ENCODE peak calls at places on chromosomes 12 and 14, in seven cellular contexts. G is DND-41; M is naive thymus-derived CD4-positive, alpha-beta T cell; B is iPS DF 6.9; F is Peyer's patch; N is neural progenitor cell; T is uterus. V is an unnamed sample. For H3K27me3, the result is how much of the 10 kb centered on the place peaks cover.

GRCh38 chr14:37232907-37233481 is 35.3 kb downstream of the MIPOL1 start:
- DNase-seq in N (peak), M (no peak), F (no peak), G (no peak), B (peak), T (no peak), V (no peak)

GRCh38 chr14:101721951-101722661 is 39.4 kb upstream of the PPP2R5C start:
- DNase-seq in N (no peak), F (peak), M (peak), T (no peak), G (peak), B (no peak), V (peak)

GRCh38 chr12:115598827-115599226 is 678.7 kb downstream of the MED13L start:
- DNase-seq in M (no peak), G (no peak), N (peak), B (no peak), T (no peak), F (no peak), V (no peak)

GRCh38 chr14:22505751-22506710 is 83.0 kb downstream of the DAD1 start:
- DNase-seq in T (no peak), F (no peak), G (no peak), N (no peak), B (no peak), M (no peak), V (no peak)

GRCh38 chr14:59705866-59706265 is 129.3 kb upstream of the CCDC175 start:
- DNase-seq in M (no peak), F (no peak), N (no peak), B (no peak), T (no peak), G (no peak), V (no peak)

GRCh38 chr12:108508243-108508642 is 6.8 kb upstream of the FICD start:
- DNase-seq in T (no peak), F (no peak), N (no peak), B (no peak), G (no peak), M (no peak), V (no peak)

GRCh38 chr12:18262514-18262913 is 1.2 kb downstream of the PIK3C2G start:
- DNase-seq in T (no peak), M (no peak), N (no peak), G (no peak), F (no peak), B (no peak), V (no peak)

GRCh38 chr14:64845878-64846277 is 33.8 kb downstream of the SPTB start:
- DNase-seq in G (no peak), T (no peak), N (peak), F (no peak), B (no peak), M (no peak), V (no peak)

DNA sequence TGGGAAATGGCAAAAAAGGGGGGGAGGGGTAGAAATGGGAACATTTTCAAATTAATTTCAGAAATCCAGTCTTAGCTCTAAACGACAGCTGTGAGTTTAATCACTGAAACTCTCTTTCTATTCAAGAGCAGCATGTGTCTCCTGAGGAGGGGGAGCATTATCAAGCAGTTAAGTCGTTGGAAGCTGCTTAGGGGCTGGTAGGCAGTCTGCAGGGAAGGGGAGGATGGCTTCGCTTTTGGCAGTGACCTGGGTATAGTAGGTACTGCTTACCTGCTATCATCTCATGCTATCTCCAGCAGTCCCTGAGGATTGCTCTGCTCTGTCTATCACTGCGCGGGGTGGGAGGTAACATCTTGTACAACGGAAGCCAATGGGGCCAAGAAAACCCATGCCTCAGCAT is 567.4 kb downstream of the NRXN3 start:
- DNase-seq in M (no peak), F (no peak), G (no peak), N (peak), T (no peak), B (no peak), V (no peak)
- H3K27ac ChIP-seq in M (no peak), F (no peak), G (no peak), N (no peak), T (no peak), B (no peak), V (no peak)

DNA sequence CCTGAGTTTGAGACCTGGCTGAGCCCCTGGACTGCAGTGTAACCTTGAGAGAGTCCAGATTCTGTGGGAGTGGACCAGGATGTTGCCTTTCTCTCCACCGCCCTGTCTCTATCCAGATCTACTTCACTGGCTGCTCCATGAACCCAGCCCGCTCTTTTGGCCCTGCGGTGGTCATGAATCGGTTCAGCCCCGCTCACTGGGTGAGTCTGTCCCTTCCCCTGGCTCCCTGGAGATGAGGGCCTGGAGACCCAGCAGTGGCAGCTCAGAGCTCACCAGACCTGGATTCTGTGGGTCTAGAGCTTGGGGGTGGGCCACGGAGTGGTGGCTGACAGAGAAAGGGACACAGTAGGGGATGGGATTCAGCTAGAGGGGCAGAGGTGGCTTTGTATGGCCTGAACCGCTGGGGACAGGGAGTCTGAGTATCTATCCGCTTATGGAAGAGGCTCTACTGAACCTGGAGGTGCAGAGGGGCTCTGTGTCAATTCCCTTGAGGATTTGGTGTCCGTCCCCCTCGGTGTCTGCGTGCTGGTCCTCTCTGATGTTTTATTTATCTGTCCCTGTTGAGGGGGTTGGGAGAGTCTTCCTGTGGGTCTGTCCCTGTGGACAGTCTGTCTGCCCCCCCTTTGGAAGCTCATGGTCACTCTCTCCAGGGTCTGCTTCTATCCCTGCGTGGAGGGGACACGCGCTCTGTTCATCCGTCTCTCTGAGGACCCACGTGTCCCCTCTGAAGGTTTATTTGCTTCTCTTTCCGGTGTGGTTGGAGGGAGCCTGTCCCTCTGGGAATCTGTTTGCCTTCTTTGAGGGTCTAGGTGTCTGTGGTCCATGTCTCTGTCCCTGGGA is 2.5 kb downstream of the AQP5 start:
- DNase-seq in N (no peak), T (no peak), B (no peak), M (no peak), F (no peak), G (no peak), V (no peak)
- H3K27me3 ChIP-seq in N (half or more), T (under half), B (under half), M (under half), F (under half), G (under half), V (under half)

GRCh38 chr12:68767191-68767590 is 21.2 kb downstream of the SLC35E3 start:
- DNase-seq in G (no peak), F (no peak), N (no peak), M (no peak), T (no peak), B (no peak), V (no peak)

GRCh38 chr12:68762691-68763090 is 16.7 kb downstream of the SLC35E3 start:
- DNase-seq in N (no peak), T (no peak), G (no peak), B (no peak), F (no peak), M (no peak), V (no peak)

GRCh38 chr12:68768431-68768934 is 22.5 kb downstream of the SLC35E3 start:
- DNase-seq in G (no peak), T (no peak), B (no peak), N (no peak), F (no peak), M (no peak), V (no peak)

GRCh38 chr12:68766646-68767045 is 20.7 kb downstream of the SLC35E3 start:
- DNase-seq in T (no peak), N (no peak), B (no peak), F (no peak), M (no peak), G (no peak), V (no peak)

DNA sequence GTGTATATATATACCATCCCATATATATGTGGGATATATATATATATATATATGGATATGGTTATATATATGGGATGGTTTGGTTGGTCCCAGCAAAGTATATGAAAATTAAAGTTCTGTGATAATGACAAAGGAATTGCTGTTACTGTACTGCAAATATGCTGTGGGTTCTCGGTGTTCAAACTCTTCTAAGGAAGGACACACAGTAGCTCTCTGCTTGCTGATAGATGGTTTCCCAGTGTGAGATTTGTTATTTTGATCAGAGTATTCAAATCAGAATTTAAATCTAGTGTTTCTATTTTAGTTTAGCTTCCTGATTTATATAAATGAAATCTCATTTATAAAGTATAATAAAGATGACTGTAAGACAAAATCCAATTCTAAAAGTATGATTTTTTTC is 19.7 kb downstream of the SLC35E3 start:
- DNase-seq in B (no peak), G (no peak), N (no peak), F (no peak), T (no peak), M (no peak), V (no peak)
- H3K4me3 ChIP-seq in B (no peak), G (no peak), N (no peak), F (no peak), T (no peak), M (no peak), V (no peak)

GRCh38 chr12:124428792-124429281 is 133.9 kb downstream of the RFLNA start:
- DNase-seq in T (no peak), G (no peak), B (no peak), N (no peak), F (no peak), M (no peak), V (no peak)

GRCh38 chr12:124425667-124426066 is 130.8 kb downstream of the RFLNA start:
- DNase-seq in M (no peak), F (no peak), B (no peak), T (no peak), N (no peak), G (no peak), V (no peak)

GRCh38 chr12:124428136-124428791 is 133.4 kb downstream of the RFLNA start:
- DNase-seq in G (no peak), T (peak), M (no peak), B (no peak), N (no peak), F (no peak), V (no peak)

GRCh38 chr12:124424516-124424905 is 129.6 kb downstream of the RFLNA start:
- DNase-seq in N (no peak), M (no peak), G (no peak), B (no peak), F (no peak), T (no peak), V (no peak)

DNA sequence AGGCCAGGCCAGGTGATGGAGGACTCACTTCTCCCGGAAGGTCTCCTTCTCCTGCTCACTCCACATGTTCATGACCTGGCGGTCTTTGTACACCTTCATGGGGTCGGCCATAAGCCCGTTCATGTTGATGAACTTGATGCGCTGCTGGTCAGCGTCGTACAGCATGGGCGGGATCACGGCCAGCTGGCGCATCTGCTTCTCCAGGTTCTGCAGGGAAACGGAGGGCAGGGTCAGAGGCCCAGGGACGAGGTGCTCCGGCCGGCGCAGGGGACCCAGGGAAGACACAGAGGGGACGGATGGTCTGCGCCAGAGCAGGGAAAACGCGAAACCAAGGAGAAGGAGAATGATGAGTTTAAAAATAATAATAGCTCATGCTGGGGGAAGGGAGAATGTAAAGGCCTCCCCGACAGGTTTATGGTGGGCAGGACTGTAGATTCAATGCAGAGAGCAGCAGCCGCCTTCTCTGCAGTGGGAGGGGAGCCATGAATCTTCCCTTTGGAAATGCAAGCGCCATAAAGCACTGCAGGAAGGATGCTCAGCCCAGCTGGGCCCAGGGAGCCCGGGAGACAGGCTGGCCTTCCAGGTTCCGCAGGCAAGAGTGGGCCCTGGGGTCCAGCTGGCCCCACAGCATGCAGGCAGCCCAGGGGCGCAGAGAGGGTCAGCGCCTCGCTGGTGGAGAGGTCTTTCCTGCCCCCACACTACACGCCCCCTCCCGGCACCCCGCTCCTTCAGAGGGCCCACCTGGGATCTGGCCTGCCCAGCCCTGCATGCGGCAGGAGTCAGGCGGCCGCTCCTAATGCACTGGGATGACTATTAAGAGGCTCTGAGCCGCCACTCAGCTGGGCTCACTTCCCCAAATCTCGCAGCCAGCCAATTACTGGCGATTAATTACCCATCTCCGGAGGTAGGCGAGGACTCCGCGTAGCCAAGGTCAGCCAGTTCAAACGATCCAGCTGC is 132.0 kb downstream of the RFLNA start:
- DNase-seq in B (no peak), T (no peak), N (peak), G (no peak), F (no peak), M (no peak), V (no peak)
- H3K27ac ChIP-seq in B (no peak), T (peak), N (no peak), G (no peak), F (peak), M (no peak), V (no peak)

GRCh38 chr14:29927596-29928341 is at the start of gene PRKD1:
- DNase-seq in T (peak), B (no peak), M (no peak), G (no peak), N (peak), F (peak), V (no peak)
- H3K27me3 ChIP-seq in T (under half), B (under half), M (under half), G (under half), N (half or more), F (under half), V (under half)

GRCh38 chr14:100221419-100222218 is 17.3 kb upstream of the YY1 start:
- DNase-seq in T (peak), N (peak), G (peak), M (peak), F (peak), B (no peak), V (peak)

GRCh38 chr14:100223332-100224171 is 15.4 kb upstream of the YY1 start:
- DNase-seq in M (no peak), B (no peak), F (no peak), N (peak), G (no peak), T (no peak), V (peak)

GRCh38 chr14:100225169-100225568 is 13.8 kb upstream of the YY1 start:
- DNase-seq in T (no peak), F (no peak), G (no peak), N (no peak), M (no peak), B (no peak), V (no peak)

GRCh38 chr14:100224229-100224628 is 14.7 kb upstream of the YY1 start:
- DNase-seq in T (no peak), N (no peak), G (no peak), M (no peak), F (no peak), B (no peak), V (no peak)

GRCh38 chr14:100222219-100223093 is 16.5 kb upstream of the YY1 start:
- DNase-seq in M (no peak), F (peak), T (no peak), G (no peak), B (no peak), N (peak), V (no peak)
- H3K4me3 ChIP-seq in M (peak), F (peak), T (peak), G (peak), B (no peak), N (peak), V (peak)

V was measured in CD4-positive, CD25-positive, alpha-beta regulatory T cell.